ENCODE peak calls at places on chromosomes 5 and 9, in ten cellular contexts. One of them, this sample, is unnamed.

GRCh38 chr5:135100011-135100410 is 66.0 kb upstream of the PITX1 start:
- DNase-seq in brain microvascular endothelial cell: no peak
- DNase-seq in NCI-H1694 treated with DMSO at 0.1 percent for 48 hours: no peak
- DNase-seq in endothelial cell: no peak
- DNase-seq in HT1080: no peak
- DNase-seq in nucleus accumbens: no peak
- DNase-seq in CMK: no peak
- DNase-seq in fibroblast of pulmonary artery: no peak
- DNase-seq in stimulated activated CD4-positive, alpha-beta T cell treated with anti-CD3 and anti-CD28 coated beads, Interleukin-4, amount 100 ng/mL, for 24 hours: no peak
- DNase-seq in heart left ventricle: no peak
- DNase-seq in this sample: no peak

GRCh38 chr9:106885451-106885850 is 22.5 kb downstream of the ZNF462 start:
- DNase-seq in nucleus accumbens: no peak
- DNase-seq in brain microvascular endothelial cell: peak; percentile 81
- DNase-seq in HT1080: peak; percentile 89
- DNase-seq in CMK: no peak
- DNase-seq in fibroblast of pulmonary artery: peak; percentile 72
- DNase-seq in heart left ventricle: no peak
- DNase-seq in stimulated activated CD4-positive, alpha-beta T cell treated with anti-CD3 and anti-CD28 coated beads, Interleukin-4, amount 100 ng/mL, for 24 hours: no peak
- DNase-seq in endothelial cell: no peak
- DNase-seq in NCI-H1694 treated with DMSO at 0.1 percent for 48 hours: no peak
- DNase-seq in this sample: peak; percentile 24

GRCh38 chr9:36138901-36139300 is 2.4 kb downstream of the GLIPR2 start:
- DNase-seq in NCI-H1694 treated with DMSO at 0.1 percent for 48 hours: no peak
- DNase-seq in endothelial cell: no peak
- DNase-seq in stimulated activated CD4-positive, alpha-beta T cell treated with anti-CD3 and anti-CD28 coated beads, Interleukin-4, amount 100 ng/mL, for 24 hours: no peak
- DNase-seq in CMK: no peak
- DNase-seq in fibroblast of pulmonary artery: no peak
- DNase-seq in brain microvascular endothelial cell: no peak
- DNase-seq in heart left ventricle: no peak
- DNase-seq in nucleus accumbens: no peak
- DNase-seq in HT1080: no peak
- DNase-seq in this sample: no peak

GRCh38 chr9:36877239-36877638 is 156.8 kb downstream of the PAX5 start:
- DNase-seq in brain microvascular endothelial cell: no peak
- DNase-seq in nucleus accumbens: no peak
- DNase-seq in stimulated activated CD4-positive, alpha-beta T cell treated with anti-CD3 and anti-CD28 coated beads, Interleukin-4, amount 100 ng/mL, for 24 hours: no peak
- DNase-seq in heart left ventricle: no peak
- DNase-seq in endothelial cell: no peak
- DNase-seq in HT1080: no peak
- DNase-seq in NCI-H1694 treated with DMSO at 0.1 percent for 48 hours: no peak
- DNase-seq in fibroblast of pulmonary artery: no peak
- DNase-seq in CMK: no peak
- DNase-seq in this sample: no peak

GRCh38 chr5:84088996-84089395 is 295.7 kb downstream of the EDIL3 start:
- DNase-seq in brain microvascular endothelial cell: peak; percentile 32
- DNase-seq in heart left ventricle: no peak
- DNase-seq in stimulated activated CD4-positive, alpha-beta T cell treated with anti-CD3 and anti-CD28 coated beads, Interleukin-4, amount 100 ng/mL, for 24 hours: no peak
- DNase-seq in fibroblast of pulmonary artery: peak; percentile 59
- DNase-seq in HT1080: peak; percentile 15
- DNase-seq in nucleus accumbens: no peak
- DNase-seq in CMK: no peak
- DNase-seq in endothelial cell: no peak
- DNase-seq in NCI-H1694 treated with DMSO at 0.1 percent for 48 hours: no peak
- DNase-seq in this sample: peak; percentile 29

GRCh38 chr5:5387789-5388188 is 34.7 kb upstream of the ICE1 start:
- DNase-seq in HT1080: no peak
- DNase-seq in CMK: no peak
- DNase-seq in NCI-H1694 treated with DMSO at 0.1 percent for 48 hours: no peak
- DNase-seq in heart left ventricle: no peak
- DNase-seq in fibroblast of pulmonary artery: no peak
- DNase-seq in stimulated activated CD4-positive, alpha-beta T cell treated with anti-CD3 and anti-CD28 coated beads, Interleukin-4, amount 100 ng/mL, for 24 hours: no peak
- DNase-seq in nucleus accumbens: no peak
- DNase-seq in brain microvascular endothelial cell: no peak
- DNase-seq in endothelial cell: no peak
- DNase-seq in this sample: no peak

GRCh38 chr5:149651686-149652085 is 70.4 kb downstream of the ARHGEF37 start:
- DNase-seq in NCI-H1694 treated with DMSO at 0.1 percent for 48 hours: no peak
- DNase-seq in endothelial cell: no peak
- DNase-seq in fibroblast of pulmonary artery: no peak
- DNase-seq in brain microvascular endothelial cell: no peak
- DNase-seq in HT1080: no peak
- DNase-seq in stimulated activated CD4-positive, alpha-beta T cell treated with anti-CD3 and anti-CD28 coated beads, Interleukin-4, amount 100 ng/mL, for 24 hours: no peak
- DNase-seq in heart left ventricle: no peak
- DNase-seq in CMK: no peak
- DNase-seq in nucleus accumbens: no peak
- DNase-seq in this sample: no peak

GRCh38 chr9:447230-448025 is 232.8 kb downstream of the DOCK8 start:
- DNase-seq in HT1080: peak; percentile 64
- DNase-seq in CMK: no peak
- DNase-seq in heart left ventricle: no peak
- DNase-seq in fibroblast of pulmonary artery: no peak
- DNase-seq in NCI-H1694 treated with DMSO at 0.1 percent for 48 hours: no peak
- DNase-seq in nucleus accumbens: no peak
- DNase-seq in endothelial cell: no peak
- DNase-seq in stimulated activated CD4-positive, alpha-beta T cell treated with anti-CD3 and anti-CD28 coated beads, Interleukin-4, amount 100 ng/mL, for 24 hours: peak; percentile 72
- DNase-seq in brain microvascular endothelial cell: no peak
- DNase-seq in this sample: peak; percentile 28

GRCh38 chr9:32581512-32582143 is 8.7 kb upstream of the NDUFB6 start:
- DNase-seq in brain microvascular endothelial cell: peak; percentile 59
- DNase-seq in CMK: no peak
- DNase-seq in stimulated activated CD4-positive, alpha-beta T cell treated with anti-CD3 and anti-CD28 coated beads, Interleukin-4, amount 100 ng/mL, for 24 hours: peak; percentile 31
- DNase-seq in HT1080: peak; percentile 63
- DNase-seq in endothelial cell: peak; percentile 55
- DNase-seq in fibroblast of pulmonary artery: peak; percentile 87
- DNase-seq in heart left ventricle: no peak
- DNase-seq in nucleus accumbens: peak; percentile 4
- DNase-seq in NCI-H1694 treated with DMSO at 0.1 percent for 48 hours: peak; percentile 63
- DNase-seq in this sample: peak; percentile 74

GRCh38 chr5:144032375-144032774 is 138.1 kb downstream of the YIPF5 start:
- DNase-seq in HT1080: no peak
- DNase-seq in stimulated activated CD4-positive, alpha-beta T cell treated with anti-CD3 and anti-CD28 coated beads, Interleukin-4, amount 100 ng/mL, for 24 hours: no peak
- DNase-seq in NCI-H1694 treated with DMSO at 0.1 percent for 48 hours: no peak
- DNase-seq in brain microvascular endothelial cell: no peak
- DNase-seq in endothelial cell: no peak
- DNase-seq in fibroblast of pulmonary artery: no peak
- DNase-seq in CMK: no peak
- DNase-seq in heart left ventricle: peak; percentile 51
- DNase-seq in nucleus accumbens: no peak
- DNase-seq in this sample: no peak

GRCh38 chr5:53263151-53263550 is 153.6 kb upstream of the MOCS2 start:
- DNase-seq in fibroblast of pulmonary artery: peak; percentile 54
- DNase-seq in NCI-H1694 treated with DMSO at 0.1 percent for 48 hours: no peak
- DNase-seq in stimulated activated CD4-positive, alpha-beta T cell treated with anti-CD3 and anti-CD28 coated beads, Interleukin-4, amount 100 ng/mL, for 24 hours: no peak
- DNase-seq in nucleus accumbens: no peak
- DNase-seq in heart left ventricle: no peak
- DNase-seq in HT1080: no peak
- DNase-seq in brain microvascular endothelial cell: no peak
- DNase-seq in endothelial cell: no peak
- DNase-seq in CMK: no peak
- DNase-seq in this sample: no peak

GRCh38 chr5:7904170-7904569 is 35.2 kb downstream of the MTRR start:
- DNase-seq in CMK: no peak
- DNase-seq in stimulated activated CD4-positive, alpha-beta T cell treated with anti-CD3 and anti-CD28 coated beads, Interleukin-4, amount 100 ng/mL, for 24 hours: no peak
- DNase-seq in fibroblast of pulmonary artery: peak; percentile 66
- DNase-seq in endothelial cell: no peak
- DNase-seq in brain microvascular endothelial cell: no peak
- DNase-seq in nucleus accumbens: no peak
- DNase-seq in heart left ventricle: no peak
- DNase-seq in NCI-H1694 treated with DMSO at 0.1 percent for 48 hours: no peak
- DNase-seq in HT1080: peak; percentile 92
- DNase-seq in this sample: peak; percentile 51

GRCh38 chr5:127870914-127871313 is 167.7 kb downstream of the CCDC192 start:
- DNase-seq in HT1080: no peak
- DNase-seq in stimulated activated CD4-positive, alpha-beta T cell treated with anti-CD3 and anti-CD28 coated beads, Interleukin-4, amount 100 ng/mL, for 24 hours: no peak
- DNase-seq in NCI-H1694 treated with DMSO at 0.1 percent for 48 hours: no peak
- DNase-seq in CMK: no peak
- DNase-seq in nucleus accumbens: peak; percentile 21
- DNase-seq in fibroblast of pulmonary artery: peak; percentile 78
- DNase-seq in heart left ventricle: peak; percentile 83
- DNase-seq in brain microvascular endothelial cell: no peak
- DNase-seq in endothelial cell: no peak
- DNase-seq in this sample: peak; percentile 59

GRCh38 chr5:132475939-132476852 is 14.4 kb downstream of the IRF1 start:
- DNase-seq in CMK: no peak
- DNase-seq in heart left ventricle: peak; percentile 52
- DNase-seq in brain microvascular endothelial cell: no peak
- DNase-seq in stimulated activated CD4-positive, alpha-beta T cell treated with anti-CD3 and anti-CD28 coated beads, Interleukin-4, amount 100 ng/mL, for 24 hours: no peak
- DNase-seq in HT1080: no peak
- DNase-seq in nucleus accumbens: no peak
- DNase-seq in fibroblast of pulmonary artery: no peak
- DNase-seq in endothelial cell: no peak
- DNase-seq in NCI-H1694 treated with DMSO at 0.1 percent for 48 hours: no peak
- DNase-seq in this sample: no peak

GRCh38 chr9:95332860-95333259 is 15.4 kb upstream of the FANCC start:
- DNase-seq in HT1080: no peak
- DNase-seq in nucleus accumbens: no peak
- DNase-seq in fibroblast of pulmonary artery: no peak
- DNase-seq in CMK: no peak
- DNase-seq in heart left ventricle: no peak
- DNase-seq in brain microvascular endothelial cell: no peak
- DNase-seq in endothelial cell: no peak
- DNase-seq in NCI-H1694 treated with DMSO at 0.1 percent for 48 hours: no peak
- DNase-seq in stimulated activated CD4-positive, alpha-beta T cell treated with anti-CD3 and anti-CD28 coated beads, Interleukin-4, amount 100 ng/mL, for 24 hours: no peak
- DNase-seq in this sample: no peak

GRCh38 chr9:124018731-124019697 is 7.4 kb downstream of the LHX2 start:
- DNase-seq in NCI-H1694 treated with DMSO at 0.1 percent for 48 hours: no peak
- DNase-seq in CMK: no peak
- DNase-seq in fibroblast of pulmonary artery: no peak
- DNase-seq in HT1080: no peak
- DNase-seq in endothelial cell: no peak
- DNase-seq in nucleus accumbens: no peak
- DNase-seq in heart left ventricle: no peak
- DNase-seq in brain microvascular endothelial cell: no peak
- DNase-seq in stimulated activated CD4-positive, alpha-beta T cell treated with anti-CD3 and anti-CD28 coated beads, Interleukin-4, amount 100 ng/mL, for 24 hours: no peak
- DNase-seq in this sample: no peak

This sample was measured in adipocyte.